ENCODE peak calls at places on chromosomes 13 and 19, in nine cellular contexts. One of them, this sample, is unnamed.

GRCh38 chr19:35318679-35319448 is 10.1 kb upstream of the CD22 start:
- DNase-seq in GM23248: peak; percentile 97
- DNase-seq in neural progenitor cell: no peak
- DNase-seq in coronary artery: no peak
- DNase-seq in trophoblast cell: peak; percentile 99
- DNase-seq in uterus: peak; percentile 30
- DNase-seq in astrocyte of the spinal cord: peak; percentile 14
- DNase-seq in fibroblast of the aortic adventitia: peak; percentile 55
- DNase-seq in CD4-positive, CD25-positive, alpha-beta regulatory T cell: no peak
- DNase-seq in this sample: peak; percentile 88

GRCh38 chr13:99384468-99384867 is 77.3 kb upstream of the GPR183 start:
- DNase-seq in GM23248: no peak
- DNase-seq in neural progenitor cell: no peak
- DNase-seq in coronary artery: peak; percentile 61
- DNase-seq in trophoblast cell: no peak
- DNase-seq in uterus: no peak
- DNase-seq in astrocyte of the spinal cord: no peak
- DNase-seq in fibroblast of the aortic adventitia: no peak
- DNase-seq in CD4-positive, CD25-positive, alpha-beta regulatory T cell: no peak
- DNase-seq in this sample: no peak

GRCh38 chr13:30119476-30119875 is 187.9 kb downstream of the KATNAL1 start:
- DNase-seq in GM23248: peak; percentile 89
- DNase-seq in neural progenitor cell: no peak
- DNase-seq in coronary artery: no peak
- DNase-seq in trophoblast cell: peak; percentile 65
- DNase-seq in uterus: peak; percentile 39
- DNase-seq in astrocyte of the spinal cord: peak; percentile 69
- DNase-seq in fibroblast of the aortic adventitia: peak; percentile 83
- DNase-seq in CD4-positive, CD25-positive, alpha-beta regulatory T cell: no peak
- DNase-seq in this sample: no peak

GRCh38 chr19:13215572-13216380 is 65.6 kb downstream of the IER2 start:
- DNase-seq in GM23248: peak; percentile 18
- DNase-seq in neural progenitor cell: no peak
- DNase-seq in coronary artery: no peak
- DNase-seq in trophoblast cell: no peak
- DNase-seq in uterus: no peak
- DNase-seq in astrocyte of the spinal cord: peak; percentile 21
- DNase-seq in fibroblast of the aortic adventitia: no peak
- DNase-seq in CD4-positive, CD25-positive, alpha-beta regulatory T cell: no peak
- DNase-seq in this sample: no peak

GRCh38 chr19:33638167-33639033 is 16.6 kb downstream of the CHST8 start:
- DNase-seq in GM23248: no peak
- DNase-seq in neural progenitor cell: no peak
- DNase-seq in coronary artery: peak; percentile 41
- DNase-seq in trophoblast cell: no peak
- DNase-seq in uterus: no peak
- DNase-seq in astrocyte of the spinal cord: no peak
- DNase-seq in fibroblast of the aortic adventitia: no peak
- DNase-seq in CD4-positive, CD25-positive, alpha-beta regulatory T cell: no peak
- DNase-seq in this sample: no peak

GRCh38 chr13:77329133-77330008 is 2.5 kb upstream of the MYCBP2 start:
- DNase-seq in GM23248: peak; percentile 94
- DNase-seq in neural progenitor cell: peak; percentile 95
- DNase-seq in coronary artery: peak; percentile 90
- DNase-seq in trophoblast cell: peak; percentile 85
- DNase-seq in uterus: peak; percentile 72
- DNase-seq in astrocyte of the spinal cord: peak; percentile 97
- DNase-seq in fibroblast of the aortic adventitia: peak; percentile 98
- DNase-seq in CD4-positive, CD25-positive, alpha-beta regulatory T cell: peak; percentile 85
- DNase-seq in this sample: peak; percentile 93

GRCh38 chr13:75255653-75256052 is 226.3 kb downstream of the TBC1D4 start:
- DNase-seq in GM23248: no peak
- DNase-seq in neural progenitor cell: no peak
- DNase-seq in coronary artery: no peak
- DNase-seq in trophoblast cell: no peak
- DNase-seq in uterus: no peak
- DNase-seq in astrocyte of the spinal cord: no peak
- DNase-seq in fibroblast of the aortic adventitia: no peak
- DNase-seq in CD4-positive, CD25-positive, alpha-beta regulatory T cell: no peak
- DNase-seq in this sample: no peak

GRCh38 chr19:42113641-42114348 is 18.5 kb downstream of the POU2F2 start:
- DNase-seq in GM23248: peak; percentile 98
- DNase-seq in neural progenitor cell: no peak
- DNase-seq in coronary artery: no peak
- DNase-seq in trophoblast cell: peak; percentile 85
- DNase-seq in uterus: no peak
- DNase-seq in astrocyte of the spinal cord: peak; percentile 95
- DNase-seq in fibroblast of the aortic adventitia: peak; percentile 94
- DNase-seq in CD4-positive, CD25-positive, alpha-beta regulatory T cell: no peak
- DNase-seq in this sample: no peak

GRCh38 chr13:37595162-37595561 is 3.4 kb downstream of the POSTN start:
- DNase-seq in GM23248: peak; percentile 59
- DNase-seq in neural progenitor cell: no peak
- DNase-seq in coronary artery: no peak
- DNase-seq in trophoblast cell: no peak
- DNase-seq in uterus: no peak
- DNase-seq in astrocyte of the spinal cord: peak; percentile 50
- DNase-seq in fibroblast of the aortic adventitia: peak; percentile 92
- DNase-seq in CD4-positive, CD25-positive, alpha-beta regulatory T cell: no peak
- DNase-seq in this sample: no peak

GRCh38 chr19:20247016-20247683 is 80.1 kb downstream of the ZNF486 start:
- DNase-seq in GM23248: peak; percentile 18
- DNase-seq in neural progenitor cell: peak; percentile 63
- DNase-seq in coronary artery: no peak
- DNase-seq in trophoblast cell: peak; percentile 14
- DNase-seq in uterus: peak; percentile 48
- DNase-seq in astrocyte of the spinal cord: no peak
- DNase-seq in fibroblast of the aortic adventitia: peak; percentile 1
- DNase-seq in CD4-positive, CD25-positive, alpha-beta regulatory T cell: no peak
- DNase-seq in this sample: no peak

GRCh38 chr13:105806335-105806920 is 729.0 kb downstream of the EFNB2 start:
- DNase-seq in GM23248: no peak
- DNase-seq in neural progenitor cell: no peak
- DNase-seq in coronary artery: no peak
- DNase-seq in trophoblast cell: no peak
- DNase-seq in uterus: no peak
- DNase-seq in astrocyte of the spinal cord: peak; percentile 62
- DNase-seq in fibroblast of the aortic adventitia: no peak
- DNase-seq in CD4-positive, CD25-positive, alpha-beta regulatory T cell: no peak
- DNase-seq in this sample: no peak

GRCh38 chr13:112065867-112066623 is 904 bp upstream of the SOX1 start:
- DNase-seq in GM23248: no peak
- DNase-seq in neural progenitor cell: peak; percentile 45
- DNase-seq in coronary artery: no peak
- DNase-seq in trophoblast cell: no peak
- DNase-seq in uterus: no peak
- DNase-seq in astrocyte of the spinal cord: no peak
- DNase-seq in fibroblast of the aortic adventitia: no peak
- DNase-seq in CD4-positive, CD25-positive, alpha-beta regulatory T cell: no peak
- DNase-seq in this sample: no peak
- H3K4me3 ChIP-seq in GM23248: no peak overlapping the region
- H3K4me3 ChIP-seq in neural progenitor cell: peak overlapping the region; percentile 56
- H3K4me3 ChIP-seq in coronary artery: peak overlapping the region; percentile 66
- H3K4me3 ChIP-seq in trophoblast cell: no peak overlapping the region
- H3K4me3 ChIP-seq in uterus: no peak overlapping the region
- H3K4me3 ChIP-seq in astrocyte of the spinal cord: peak overlapping the region; percentile 20
- H3K4me3 ChIP-seq in fibroblast of the aortic adventitia: no peak overlapping the region
- H3K4me3 ChIP-seq in CD4-positive, CD25-positive, alpha-beta regulatory T cell: no peak overlapping the region
- H3K4me3 ChIP-seq in this sample: no peak overlapping the region

DNA sequence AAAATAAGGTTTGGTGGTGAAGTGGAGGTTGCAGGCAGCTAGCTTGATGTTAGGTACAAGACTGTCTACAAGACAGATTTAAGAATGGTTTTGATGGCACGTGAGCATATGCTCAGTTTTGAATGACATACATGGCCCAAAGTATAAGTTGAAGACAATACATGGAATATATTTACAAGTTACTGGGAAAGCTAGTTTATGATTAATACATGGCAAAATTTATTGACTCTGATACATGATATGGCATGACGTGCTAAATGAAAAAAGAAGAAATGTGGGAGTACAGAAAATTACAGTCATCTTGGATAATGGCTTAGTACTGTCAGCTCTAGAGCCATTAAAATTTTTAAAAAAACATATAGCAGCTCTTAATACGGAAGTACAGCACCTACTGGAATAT is 4.4 kb downstream of the KLF5 start:
- DNase-seq in GM23248: no peak
- DNase-seq in neural progenitor cell: no peak
- DNase-seq in coronary artery: no peak
- DNase-seq in trophoblast cell: no peak
- DNase-seq in uterus: no peak
- DNase-seq in astrocyte of the spinal cord: no peak
- DNase-seq in fibroblast of the aortic adventitia: no peak
- DNase-seq in CD4-positive, CD25-positive, alpha-beta regulatory T cell: no peak
- DNase-seq in this sample: no peak
- H3K4me3 ChIP-seq in GM23248: no peak overlapping the region
- H3K4me3 ChIP-seq in neural progenitor cell: no peak overlapping the region
- H3K4me3 ChIP-seq in coronary artery: no peak overlapping the region
- H3K4me3 ChIP-seq in trophoblast cell: no peak overlapping the region
- H3K4me3 ChIP-seq in uterus: no peak overlapping the region
- H3K4me3 ChIP-seq in astrocyte of the spinal cord: no peak overlapping the region
- H3K4me3 ChIP-seq in fibroblast of the aortic adventitia: no peak overlapping the region
- H3K4me3 ChIP-seq in CD4-positive, CD25-positive, alpha-beta regulatory T cell: no peak overlapping the region
- H3K4me3 ChIP-seq in this sample: peak overlapping the region; percentile 73

GRCh38 chr13:35469781-35470380 is 6.6 kb downstream of the MAB21L1 start:
- DNase-seq in GM23248: peak; percentile 31
- DNase-seq in neural progenitor cell: peak; percentile 65
- DNase-seq in coronary artery: no peak
- DNase-seq in trophoblast cell: no peak
- DNase-seq in uterus: no peak
- DNase-seq in astrocyte of the spinal cord: no peak
- DNase-seq in fibroblast of the aortic adventitia: peak; percentile 13
- DNase-seq in CD4-positive, CD25-positive, alpha-beta regulatory T cell: no peak
- DNase-seq in this sample: no peak
- H3K4me3 ChIP-seq in GM23248: peak overlapping the region; percentile 99
- H3K4me3 ChIP-seq in neural progenitor cell: peak overlapping the region; percentile 57
- H3K4me3 ChIP-seq in coronary artery: peak overlapping the region; percentile 70
- H3K4me3 ChIP-seq in trophoblast cell: no peak overlapping the region
- H3K4me3 ChIP-seq in uterus: peak overlapping the region; percentile 45
- H3K4me3 ChIP-seq in astrocyte of the spinal cord: no peak overlapping the region
- H3K4me3 ChIP-seq in fibroblast of the aortic adventitia: no peak overlapping the region
- H3K4me3 ChIP-seq in CD4-positive, CD25-positive, alpha-beta regulatory T cell: no peak overlapping the region
- H3K4me3 ChIP-seq in this sample: no peak overlapping the region

DNA sequence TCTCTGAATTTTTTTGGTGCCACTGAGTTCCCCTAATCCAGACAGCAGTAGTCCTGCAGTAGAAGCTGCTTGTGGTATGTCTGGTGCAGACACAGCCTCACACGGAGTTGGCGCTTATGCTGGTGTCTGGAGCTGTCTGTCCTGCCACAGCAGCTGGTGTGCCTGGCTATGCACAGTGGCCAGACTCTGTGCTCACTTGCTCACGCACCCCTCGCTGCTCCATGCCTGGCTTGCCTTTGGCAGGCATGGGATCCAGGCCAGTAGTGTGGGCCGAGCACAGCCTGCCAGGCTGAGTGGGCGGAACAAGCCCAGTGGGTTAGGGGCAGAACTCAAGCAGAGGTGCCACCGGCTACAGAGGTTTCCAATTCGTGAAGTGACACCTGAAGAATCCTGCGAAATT is 845.9 kb upstream of the PCDH9 start:
- DNase-seq in GM23248: no peak
- DNase-seq in neural progenitor cell: no peak
- DNase-seq in coronary artery: no peak
- DNase-seq in trophoblast cell: no peak
- DNase-seq in uterus: no peak
- DNase-seq in astrocyte of the spinal cord: no peak
- DNase-seq in fibroblast of the aortic adventitia: no peak
- DNase-seq in CD4-positive, CD25-positive, alpha-beta regulatory T cell: no peak
- DNase-seq in this sample: no peak
- H3K4me3 ChIP-seq in GM23248: no peak overlapping the region
- H3K4me3 ChIP-seq in neural progenitor cell: no peak overlapping the region
- H3K4me3 ChIP-seq in coronary artery: no peak overlapping the region
- H3K4me3 ChIP-seq in trophoblast cell: no peak overlapping the region
- H3K4me3 ChIP-seq in uterus: no peak overlapping the region
- H3K4me3 ChIP-seq in astrocyte of the spinal cord: no peak overlapping the region
- H3K4me3 ChIP-seq in fibroblast of the aortic adventitia: no peak overlapping the region
- H3K4me3 ChIP-seq in CD4-positive, CD25-positive, alpha-beta regulatory T cell: no peak overlapping the region
- H3K4me3 ChIP-seq in this sample: no peak overlapping the region

DNA sequence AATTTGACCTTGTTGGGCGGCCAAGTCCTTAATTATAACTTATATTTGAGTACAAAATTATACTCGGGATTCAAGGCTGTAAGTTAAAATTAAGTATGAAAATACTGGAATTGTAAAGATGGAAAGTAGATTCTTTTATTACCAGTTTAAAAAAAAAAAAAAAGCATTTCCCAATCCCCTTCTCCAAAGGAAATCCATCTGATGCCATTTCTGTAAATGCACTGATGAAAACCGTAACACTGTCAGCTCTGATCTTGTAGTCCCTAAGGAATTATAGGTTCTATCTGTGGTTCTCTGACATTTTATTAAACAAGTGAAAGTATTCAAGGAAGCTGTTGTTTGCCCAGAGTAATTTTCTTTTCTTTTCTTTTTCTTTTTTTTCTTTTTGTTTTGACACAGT is 41.6 kb upstream of the HNRNPA1L2 start:
- DNase-seq in GM23248: peak; percentile 46
- DNase-seq in neural progenitor cell: no peak
- DNase-seq in coronary artery: no peak
- DNase-seq in trophoblast cell: no peak
- DNase-seq in uterus: no peak
- DNase-seq in astrocyte of the spinal cord: peak; percentile 44
- DNase-seq in fibroblast of the aortic adventitia: peak; percentile 54
- DNase-seq in CD4-positive, CD25-positive, alpha-beta regulatory T cell: no peak
- DNase-seq in this sample: no peak
- H3K4me3 ChIP-seq in GM23248: peak overlapping the region; percentile 77
- H3K4me3 ChIP-seq in neural progenitor cell: peak overlapping the region; percentile 57
- H3K4me3 ChIP-seq in coronary artery: peak overlapping the region; percentile 76
- H3K4me3 ChIP-seq in trophoblast cell: no peak overlapping the region
- H3K4me3 ChIP-seq in uterus: peak overlapping the region; percentile 85
- H3K4me3 ChIP-seq in astrocyte of the spinal cord: peak overlapping the region; percentile 45
- H3K4me3 ChIP-seq in fibroblast of the aortic adventitia: peak overlapping the region; percentile 71
- H3K4me3 ChIP-seq in CD4-positive, CD25-positive, alpha-beta regulatory T cell: no peak overlapping the region
- H3K4me3 ChIP-seq in this sample: no peak overlapping the region

GRCh38 chr19:51647318-51647717 is 693 bp upstream of the SIGLEC14 start:
- DNase-seq in GM23248: no peak
- DNase-seq in neural progenitor cell: no peak
- DNase-seq in coronary artery: no peak
- DNase-seq in trophoblast cell: no peak
- DNase-seq in uterus: no peak
- DNase-seq in astrocyte of the spinal cord: no peak
- DNase-seq in fibroblast of the aortic adventitia: no peak
- DNase-seq in CD4-positive, CD25-positive, alpha-beta regulatory T cell: no peak
- DNase-seq in this sample: no peak

GRCh38 chr19:51640371-51640770 is 6.3 kb downstream of the SIGLEC14 start:
- DNase-seq in GM23248: no peak
- DNase-seq in neural progenitor cell: no peak
- DNase-seq in coronary artery: no peak
- DNase-seq in trophoblast cell: no peak
- DNase-seq in uterus: no peak
- DNase-seq in astrocyte of the spinal cord: no peak
- DNase-seq in fibroblast of the aortic adventitia: no peak
- DNase-seq in CD4-positive, CD25-positive, alpha-beta regulatory T cell: no peak
- DNase-seq in this sample: no peak

GRCh38 chr19:51641648-51642047 is 5.0 kb downstream of the SIGLEC14 start:
- DNase-seq in GM23248: no peak
- DNase-seq in neural progenitor cell: no peak
- DNase-seq in coronary artery: no peak
- DNase-seq in trophoblast cell: no peak
- DNase-seq in uterus: no peak
- DNase-seq in astrocyte of the spinal cord: no peak
- DNase-seq in fibroblast of the aortic adventitia: no peak
- DNase-seq in CD4-positive, CD25-positive, alpha-beta regulatory T cell: no peak
- DNase-seq in this sample: no peak

GRCh38 chr19:51639916-51640315 is 6.7 kb downstream of the SIGLEC14 start:
- DNase-seq in GM23248: no peak
- DNase-seq in neural progenitor cell: no peak
- DNase-seq in coronary artery: no peak
- DNase-seq in trophoblast cell: no peak
- DNase-seq in uterus: no peak
- DNase-seq in astrocyte of the spinal cord: no peak
- DNase-seq in fibroblast of the aortic adventitia: no peak
- DNase-seq in CD4-positive, CD25-positive, alpha-beta regulatory T cell: no peak
- DNase-seq in this sample: no peak

GRCh38 chr19:51644636-51645271 is 1.9 kb downstream of the SIGLEC14 start:
- DNase-seq in GM23248: no peak
- DNase-seq in neural progenitor cell: no peak
- DNase-seq in coronary artery: no peak
- DNase-seq in trophoblast cell: no peak
- DNase-seq in uterus: no peak
- DNase-seq in astrocyte of the spinal cord: no peak
- DNase-seq in fibroblast of the aortic adventitia: no peak
- DNase-seq in CD4-positive, CD25-positive, alpha-beta regulatory T cell: no peak
- DNase-seq in this sample: no peak
- H3K4me3 ChIP-seq in GM23248: no peak overlapping the region
- H3K4me3 ChIP-seq in neural progenitor cell: no peak overlapping the region
- H3K4me3 ChIP-seq in coronary artery: no peak overlapping the region
- H3K4me3 ChIP-seq in trophoblast cell: no peak overlapping the region
- H3K4me3 ChIP-seq in uterus: no peak overlapping the region
- H3K4me3 ChIP-seq in astrocyte of the spinal cord: no peak overlapping the region
- H3K4me3 ChIP-seq in fibroblast of the aortic adventitia: no peak overlapping the region
- H3K4me3 ChIP-seq in CD4-positive, CD25-positive, alpha-beta regulatory T cell: no peak overlapping the region
- H3K4me3 ChIP-seq in this sample: peak overlapping the region; percentile 48

This sample was measured in left lung.